ENCODE peak calls at places on chromosomes 16 and 17, in ten cellular contexts. Z, N, U, F, O, A, V, B, W and C are unnamed samples.

GRCh38 chr16:72126429-72126765 is 32.8 kb downstream of the DHX38 start:
- DNase-seq in A (no peak), B (no peak), U (no peak), Z (no peak), N (no peak), F (no peak), W (no peak), V (peak; percentile 57), O (no peak), C (no peak)

GRCh38 chr17:82775033-82775823 is 23.4 kb downstream of the TBCD start:
- DNase-seq in N (no peak), U (no peak), V (no peak), W (peak; percentile 88), F (peak; percentile 73), Z (peak; percentile 28), O (peak; percentile 72), B (no peak), A (no peak), C (peak; percentile 39)

GRCh38 chr17:44320066-44320465 is 4.6 kb downstream of the SLC25A39 start:
- DNase-seq in W (no peak), V (no peak), U (no peak), A (no peak), F (no peak), B (no peak), N (no peak), O (no peak), Z (no peak), C (no peak)

GRCh38 chr17:75808905-75809621 is 24.5 kb downstream of the UNK start:
- DNase-seq in F (no peak), O (peak; percentile 42), V (peak; percentile 95), W (no peak), U (no peak), A (no peak), N (no peak), Z (no peak), B (peak; percentile 37), C (no peak)

GRCh38 chr17:45284176-45285140 is 22.6 kb upstream of the SPATA32 start:
- DNase-seq in Z (no peak), F (no peak), U (no peak), O (no peak), A (no peak), W (peak; percentile 70), B (no peak), V (no peak), N (no peak), C (peak; percentile 82)

GRCh38 chr16:89574681-89575246 is 794 bp upstream of the CPNE7 start:
- DNase-seq in B (peak; percentile 61), V (no peak), O (peak; percentile 53), A (no peak), F (peak; percentile 82), Z (peak; percentile 45), U (no peak), W (peak; percentile 79), N (peak; percentile 63), C (peak; percentile 30)

GRCh38 chr17:71084219-71084618 is 914.9 kb downstream of the KCNJ2 start:
- DNase-seq in V (no peak), U (no peak), W (peak; percentile 66), A (no peak), B (peak; percentile 22), O (no peak), N (peak; percentile 67), Z (no peak), F (no peak), C (peak; percentile 49)

GRCh38 chr17:41691031-41691777 is 2.5 kb downstream of the EIF1 start:
- DNase-seq in A (no peak), O (no peak), U (no peak), W (no peak), V (no peak), B (peak; percentile 2), N (no peak), Z (no peak), F (peak; percentile 62), C (no peak)

GRCh38 chr16:89431158-89431584 is 59.2 kb downstream of the ANKRD11 start:
- DNase-seq in U (no peak), A (no peak), F (no peak), V (no peak), W (peak; percentile 74), B (peak; percentile 96), N (peak; percentile 79), Z (no peak), O (peak; percentile 79), C (peak; percentile 63)

GRCh38 chr17:307295-307691 is 45.3 kb downstream of the RPH3AL start:
- DNase-seq in F (no peak), Z (no peak), W (no peak), U (no peak), B (no peak), O (peak; percentile 28), N (no peak), V (no peak), A (no peak), C (no peak)

GRCh38 chr17:48746916-48747444 is 18.4 kb upstream of the HOXB13 start:
- DNase-seq in F (no peak), N (no peak), A (no peak), U (no peak), Z (no peak), O (no peak), W (no peak), B (no peak), V (no peak), C (no peak)

GRCh38 chr17:55442953-55443683 is 21.5 kb upstream of the MMD start:
- DNase-seq in O (no peak), V (no peak), W (no peak), F (no peak), N (no peak), U (no peak), Z (no peak), A (no peak), B (peak; percentile 72), C (no peak)

GRCh38 chr16:71974068-71974818 is 26.0 kb downstream of the PKD1L3 start:
- DNase-seq in O (no peak), F (no peak), A (no peak), N (no peak), Z (no peak), W (no peak), B (no peak), U (no peak), V (no peak), C (no peak)

GRCh38 chr16:69812213-69813014 is 50.3 kb downstream of the WWP2 start:
- DNase-seq in O (no peak), B (no peak), U (no peak), W (peak; percentile 23), V (no peak), F (no peak), N (no peak), A (no peak), Z (no peak), C (no peak)

GRCh38 chr17:48101012-48101720 is at the start of gene CBX1:
- DNase-seq in F (peak; percentile 96), A (peak; percentile 89), Z (peak; percentile 86), W (peak; percentile 97), V (peak; percentile 98), O (peak; percentile 97), U (peak; percentile 77), N (peak; percentile 94), B (peak; percentile 94), C (peak; percentile 82)

GRCh38 chr17:27597783-27598320 is 33.1 kb upstream of the LGALS9 start:
- DNase-seq in W (no peak), B (no peak), U (no peak), A (no peak), V (no peak), O (peak; percentile 19), N (no peak), F (no peak), Z (no peak), C (no peak)

GRCh38 chr16:14358697-14359305 is 271.3 kb downstream of the PARN start:
- DNase-seq in A (no peak), U (no peak), V (peak; percentile 90), O (no peak), Z (no peak), B (no peak), N (no peak), F (no peak), W (no peak), C (peak; percentile 95)

GRCh38 chr17:58020401-58020800 is 13.4 kb upstream of the SRSF1 start:
- DNase-seq in U (no peak), V (no peak), Z (no peak), O (no peak), B (no peak), A (no peak), F (no peak), N (no peak), W (no peak), C (no peak)

GRCh38 chr17:8073627-8074485 is 13.7 kb downstream of the ALOX12B start:
- DNase-seq in A (peak; percentile 80), O (peak; percentile 86), U (no peak), Z (peak; percentile 85), V (peak; percentile 94), W (peak; percentile 87), B (peak; percentile 49), N (peak; percentile 37), F (peak; percentile 94), C (peak; percentile 64)

GRCh38 chr17:75097865-75098264 is 10.1 kb downstream of the SLC16A5 start:
- DNase-seq in F (no peak), U (no peak), V (no peak), Z (no peak), B (no peak), A (no peak), O (no peak), W (no peak), N (no peak), C (no peak)

GRCh38 chr16:78199325-78200022 is 100.0 kb downstream of the WWOX start:
- DNase-seq in W (peak; percentile 48), N (no peak), V (no peak), U (no peak), O (no peak), A (no peak), B (no peak), F (no peak), Z (no peak), C (no peak)

GRCh38 chr17:67818110-67819002 is 6.9 kb upstream of the BPTF start:
- DNase-seq in B (no peak), A (no peak), W (peak; percentile 67), V (peak; percentile 58), N (no peak), Z (no peak), O (no peak), F (no peak), U (no peak), C (no peak)

GRCh38 chr16:19130852-19131808 is 17.4 kb downstream of the ITPRIPL2 start:
- DNase-seq in B (peak; percentile 82), Z (no peak), F (no peak), U (no peak), O (no peak), W (peak; percentile 52), V (peak; percentile 92), A (no peak), N (peak; percentile 94), C (peak; percentile 73)

GRCh38 chr16:31451681-31452351 is 7.5 kb upstream of the ARMC5 start:
- DNase-seq in V (peak; percentile 88), N (peak; percentile 87), B (peak; percentile 80), U (no peak), O (peak; percentile 64), W (peak; percentile 66), A (no peak), Z (no peak), F (no peak), C (peak; percentile 78)

GRCh38 chr17:74584307-74584706 is 7.8 kb downstream of the CD300LD start:
- DNase-seq in Z (no peak), U (no peak), B (no peak), N (no peak), W (peak; percentile 28), V (no peak), F (no peak), A (no peak), O (no peak), C (no peak)

GRCh38 chr16:77307764-77308561 is 108.8 kb downstream of the SYCE1L start:
- DNase-seq in A (no peak), V (no peak), W (no peak), Z (no peak), U (peak; percentile 54), O (no peak), F (peak; percentile 56), B (peak; percentile 50), N (peak; percentile 30), C (peak; percentile 100)

GRCh38 chr16:69465881-69466280 is 41.5 kb downstream of the CYB5B start:
- DNase-seq in W (no peak), Z (no peak), U (no peak), V (no peak), O (no peak), N (no peak), A (no peak), F (no peak), B (no peak), C (no peak)

GRCh38 chr17:45440161-45440859 is 7.6 kb upstream of the ARHGAP27 start:
- DNase-seq in O (no peak), A (no peak), Z (no peak), U (no peak), F (no peak), W (no peak), V (no peak), B (no peak), N (no peak), C (peak; percentile 81)